ENCODE peak calls at places on chromosomes 13 and 19, in ten cellular contexts. O is PC-3; Y is esophagus squamous epithelium; I is left lung; D is A673; S is IMR-90; G is CD4-positive, CD25-positive, alpha-beta regulatory T cell; J is lung; F is Caco-2; U is thoracic aorta. L is an unnamed sample.

GRCh38 chr13:21232599-21232998 is 56.1 kb downstream of the MRPL57 start:
- DNase-seq in S (no peak), I (no peak), Y (no peak), D (no peak), F (no peak), J (no peak), U (no peak), G (no peak), O (no peak), L (no peak)

GRCh38 chr13:89097994-89098393 is 1426.8 kb downstream of the SLITRK5 start:
- DNase-seq in J (no peak), I (no peak), F (no peak), U (no peak), S (no peak), O (no peak), D (no peak), G (no peak), Y (no peak), L (no peak)

GRCh38 chr19:33492951-33493350 is 28.6 kb downstream of the PEPD start:
- DNase-seq in I (peak; percentile 12), F (no peak), O (no peak), D (no peak), S (no peak), U (no peak), Y (no peak), J (no peak), G (no peak), L (no peak)

GRCh38 chr19:18522124-18522861 is 423 bp upstream of the ELL start:
- DNase-seq in F (peak; percentile 99), U (peak; percentile 100), S (peak; percentile 100), O (peak; percentile 100), J (peak; percentile 100), I (peak; percentile 100), G (peak; percentile 100), D (peak; percentile 100), Y (peak; percentile 100), L (peak; percentile 99)

GRCh38 chr13:52617070-52618060 is 24.9 kb upstream of the HNRNPA1L2 start:
- DNase-seq in D (peak; percentile 94), I (peak; percentile 78), J (peak; percentile 85), G (peak; percentile 69), S (peak; percentile 83), F (peak; percentile 89), Y (peak; percentile 19), O (peak; percentile 81), U (peak; percentile 39), L (peak; percentile 82)

GRCh38 chr13:113499936-113500335 is 9.4 kb upstream of the DCUN1D2 start:
- DNase-seq in S (peak; percentile 82), J (no peak), I (no peak), Y (no peak), O (peak; percentile 16), F (no peak), U (no peak), D (no peak), G (no peak), L (no peak)

GRCh38 chr13:75996582-75996981 is 360.5 kb downstream of the LMO7 start:
- DNase-seq in G (no peak), U (no peak), O (no peak), J (no peak), D (no peak), I (no peak), F (no peak), S (no peak), Y (no peak), L (no peak)

GRCh38 chr13:68386808-68387207 is 1156.7 kb upstream of the PCDH9 start:
- DNase-seq in F (no peak), O (no peak), D (no peak), U (no peak), G (no peak), J (no peak), Y (no peak), S (no peak), I (no peak), L (no peak)

GRCh38 chr13:24672141-24673132 is 7.8 kb upstream of the ATP12A start:
- DNase-seq in Y (no peak), I (peak; percentile 8), O (no peak), U (no peak), S (no peak), D (no peak), G (no peak), F (no peak), J (no peak), L (no peak)

GRCh38 chr19:6736169-6736916 is 1.0 kb downstream of the GPR108 start:
- DNase-seq in J (peak; percentile 84), Y (peak; percentile 45), D (peak; percentile 85), I (peak; percentile 87), F (peak; percentile 84), G (peak; percentile 55), U (no peak), S (peak; percentile 87), O (peak; percentile 85), L (peak; percentile 81)

GRCh38 chr19:38049105-38049649 is 142.2 kb downstream of the SIPA1L3 start:
- DNase-seq in J (no peak), S (no peak), D (no peak), Y (no peak), I (no peak), F (no peak), U (no peak), O (no peak), G (peak; percentile 4), L (no peak)

GRCh38 chr13:85864963-85865530 is 65.8 kb upstream of the SLITRK6 start:
- DNase-seq in O (peak; percentile 52), S (peak; percentile 38), J (no peak), G (no peak), U (no peak), D (peak; percentile 49), F (peak; percentile 31), I (no peak), Y (no peak), L (peak; percentile 6)

GRCh38 chr19:47518139-47518538 is 3.3 kb upstream of the NAPA start:
- DNase-seq in Y (no peak), I (no peak), F (no peak), D (no peak), S (no peak), U (no peak), J (no peak), O (no peak), G (no peak), L (no peak)

GRCh38 chr19:54207908-54208783 is 7.5 kb downstream of the RPS9 start:
- DNase-seq in F (peak; percentile 48), Y (no peak), O (peak; percentile 35), S (peak; percentile 78), I (peak; percentile 92), J (peak; percentile 95), G (no peak), U (no peak), D (no peak), L (peak; percentile 59)

GRCh38 chr19:38004505-38005223 is 97.7 kb downstream of the SIPA1L3 start:
- DNase-seq in Y (peak; percentile 34), S (peak; percentile 98), G (no peak), J (peak; percentile 85), O (peak; percentile 72), D (peak; percentile 94), F (peak; percentile 74), I (peak; percentile 80), U (peak; percentile 71), L (peak; percentile 42)

DNA sequence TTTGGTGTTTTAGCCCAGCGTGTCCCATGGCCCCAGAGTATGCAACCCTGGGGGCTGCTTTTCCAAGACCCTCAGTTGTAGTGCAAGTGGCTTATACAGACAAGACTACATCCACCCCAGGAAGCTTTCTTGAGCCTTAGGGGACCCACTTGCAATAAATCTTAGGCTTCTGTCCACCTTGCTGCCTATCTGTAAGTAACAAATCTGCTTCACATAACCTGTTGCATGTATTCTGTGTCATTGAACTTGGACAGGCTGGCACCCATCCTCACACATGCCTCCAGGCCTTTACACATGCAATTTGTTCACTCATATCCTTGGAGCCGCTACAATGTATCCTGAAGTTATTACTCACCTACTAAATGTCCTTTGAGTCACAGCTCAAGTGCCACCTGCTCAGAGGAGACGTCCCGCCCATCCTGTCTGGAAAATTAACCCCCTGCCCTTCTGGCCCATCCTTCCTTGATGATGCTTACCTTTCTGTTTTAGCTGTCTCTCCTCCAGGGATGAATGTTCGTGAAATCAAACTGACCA is 101.2 kb downstream of the ZNF536 start:
- DNase-seq in S (no peak), O (no peak), F (no peak), I (no peak), J (no peak), Y (no peak), U (no peak), G (no peak), D (no peak), L (no peak)
- H3K9me3 ChIP-seq in S (peaks cover 35% of the 10 kb centered on the region), O (no peaks in the 10 kb centered on the region), F (no peaks in the 10 kb centered on the region), I (no peaks in the 10 kb centered on the region), J (peaks cover 10% of the 10 kb centered on the region), Y (no peaks in the 10 kb centered on the region), U (no peaks in the 10 kb centered on the region), G (no peaks in the 10 kb centered on the region), D (no peaks in the 10 kb centered on the region), L (no peaks in the 10 kb centered on the region)

GRCh38 chr13:41130356-41130755 is 2.2 kb downstream of the KBTBD6 start:
- DNase-seq in Y (no peak), F (no peak), O (no peak), G (no peak), I (no peak), J (no peak), D (no peak), U (no peak), S (peak; percentile 37), L (no peak)

GRCh38 chr13:41137241-41137640 is 4.6 kb upstream of the KBTBD6 start:
- DNase-seq in U (no peak), J (no peak), F (no peak), O (peak; percentile 79), I (no peak), G (no peak), D (no peak), S (peak; percentile 23), Y (no peak), L (no peak)

GRCh38 chr13:41132512-41133152 is at the start of gene KBTBD6:
- DNase-seq in Y (peak; percentile 76), J (peak; percentile 96), S (peak; percentile 99), G (peak; percentile 89), I (peak; percentile 98), O (peak; percentile 98), D (peak; percentile 100), U (peak; percentile 87), F (peak; percentile 98), L (peak; percentile 97)

GRCh38 chr13:41136396-41137031 is 3.9 kb upstream of the KBTBD6 start:
- DNase-seq in D (no peak), S (no peak), I (no peak), Y (no peak), U (no peak), J (no peak), O (peak; percentile 13), G (no peak), F (no peak), L (no peak)

GRCh38 chr13:41133951-41134350 is 1.3 kb upstream of the KBTBD6 start:
- DNase-seq in U (no peak), O (no peak), Y (no peak), D (no peak), J (no peak), I (no peak), F (no peak), S (no peak), G (no peak), L (no peak)
- H3K9me3 ChIP-seq in U (no peaks in the 10 kb centered on the region), O (no peaks in the 10 kb centered on the region), Y (no peaks in the 10 kb centered on the region), D (no peaks in the 10 kb centered on the region), J (no peaks in the 10 kb centered on the region), I (no peaks in the 10 kb centered on the region), F (no peaks in the 10 kb centered on the region), S (no peaks in the 10 kb centered on the region), G (no peaks in the 10 kb centered on the region), L (no peaks in the 10 kb centered on the region)

GRCh38 chr19:16436780-16437179 is 35.0 kb downstream of the EPS15L1 start:
- DNase-seq in I (no peak), Y (no peak), O (no peak), U (no peak), F (no peak), J (no peak), D (no peak), G (no peak), S (no peak), L (no peak)
- H3K9me3 ChIP-seq in I (no peaks in the 10 kb centered on the region), Y (no peaks in the 10 kb centered on the region), O (no peaks in the 10 kb centered on the region), U (no peaks in the 10 kb centered on the region), F (no peaks in the 10 kb centered on the region), J (no peaks in the 10 kb centered on the region), D (no peaks in the 10 kb centered on the region), G (no peaks in the 10 kb centered on the region), S (no peaks in the 10 kb centered on the region), L (no peaks in the 10 kb centered on the region)

GRCh38 chr19:11781295-11782057 is 14.7 kb downstream of the ZNF441 start:
- DNase-seq in F (no peak), I (no peak), G (no peak), O (no peak), U (no peak), Y (no peak), J (no peak), S (peak; percentile 7), D (no peak), L (peak; percentile 36)
- H3K9me3 ChIP-seq in F (peaks cover 35% of the 10 kb centered on the region), I (peaks cover 9% of the 10 kb centered on the region), G (peaks cover 77% of the 10 kb centered on the region), O (peaks cover 68% of the 10 kb centered on the region), U (peaks cover 100% of the 10 kb centered on the region), Y (no peaks in the 10 kb centered on the region), J (peaks cover 15% of the 10 kb centered on the region), S (peaks cover 75% of the 10 kb centered on the region), D (peaks cover 89% of the 10 kb centered on the region), L (no peaks in the 10 kb centered on the region)